ENCODE peak calls at places on chromosomes 13 and 19, in nine cellular contexts. One of them, this sample, is unnamed.

GRCh38 chr19:35585844-35586243 is at the start of gene PMIS2:
- DNase-seq in foreskin keratinocyte: no peak
- DNase-seq in H9: peak
- DNase-seq in brain microvascular endothelial cell: no peak
- DNase-seq in fibroblast of villous mesenchyme: no peak
- DNase-seq in choroid plexus epithelial cell: peak
- DNase-seq in psoas muscle: no peak
- DNase-seq in WERI-Rb-1: peak
- DNase-seq in breast epithelium: no peak
- DNase-seq in this sample: no peak

GRCh38 chr19:1254530-1255185 is 6.3 kb downstream of the MIDN start:
- DNase-seq in WERI-Rb-1: no peak
- DNase-seq in brain microvascular endothelial cell: no peak
- DNase-seq in breast epithelium: no peak
- DNase-seq in psoas muscle: no peak
- DNase-seq in H9: no peak
- DNase-seq in choroid plexus epithelial cell: no peak
- DNase-seq in fibroblast of villous mesenchyme: no peak
- DNase-seq in foreskin keratinocyte: no peak
- DNase-seq in this sample: no peak

GRCh38 chr13:23695711-23696512 is 125.7 kb downstream of the TNFRSF19 start:
- DNase-seq in fibroblast of villous mesenchyme: no peak
- DNase-seq in brain microvascular endothelial cell: no peak
- DNase-seq in H9: peak
- DNase-seq in foreskin keratinocyte: no peak
- DNase-seq in breast epithelium: no peak
- DNase-seq in psoas muscle: peak
- DNase-seq in WERI-Rb-1: peak
- DNase-seq in choroid plexus epithelial cell: no peak
- DNase-seq in this sample: peak

GRCh38 chr13:109802936-109803335 is 16.6 kb upstream of the IRS2 start:
- DNase-seq in breast epithelium: no peak
- DNase-seq in WERI-Rb-1: no peak
- DNase-seq in foreskin keratinocyte: no peak
- DNase-seq in brain microvascular endothelial cell: no peak
- DNase-seq in fibroblast of villous mesenchyme: no peak
- DNase-seq in choroid plexus epithelial cell: no peak
- DNase-seq in H9: no peak
- DNase-seq in psoas muscle: no peak
- DNase-seq in this sample: no peak

GRCh38 chr13:33453911-33454310 is 168.4 kb upstream of the STARD13 start:
- DNase-seq in psoas muscle: no peak
- DNase-seq in WERI-Rb-1: no peak
- DNase-seq in H9: no peak
- DNase-seq in choroid plexus epithelial cell: peak
- DNase-seq in brain microvascular endothelial cell: peak
- DNase-seq in breast epithelium: no peak
- DNase-seq in fibroblast of villous mesenchyme: no peak
- DNase-seq in foreskin keratinocyte: no peak
- DNase-seq in this sample: no peak

GRCh38 chr13:99350191-99350590 is 43.0 kb upstream of the GPR183 start:
- DNase-seq in fibroblast of villous mesenchyme: no peak
- DNase-seq in H9: no peak
- DNase-seq in brain microvascular endothelial cell: no peak
- DNase-seq in WERI-Rb-1: peak
- DNase-seq in psoas muscle: no peak
- DNase-seq in choroid plexus epithelial cell: no peak
- DNase-seq in foreskin keratinocyte: no peak
- DNase-seq in breast epithelium: no peak
- DNase-seq in this sample: no peak

GRCh38 chr19:14699641-14700040 is 9.8 kb downstream of the ZNF333 start:
- DNase-seq in fibroblast of villous mesenchyme: no peak
- DNase-seq in WERI-Rb-1: no peak
- DNase-seq in H9: no peak
- DNase-seq in psoas muscle: no peak
- DNase-seq in breast epithelium: no peak
- DNase-seq in brain microvascular endothelial cell: no peak
- DNase-seq in choroid plexus epithelial cell: no peak
- DNase-seq in foreskin keratinocyte: no peak
- DNase-seq in this sample: no peak

GRCh38 chr19:4328243-4328990 is 10.2 kb downstream of the STAP2 start:
- DNase-seq in H9: peak
- DNase-seq in WERI-Rb-1: peak
- DNase-seq in breast epithelium: peak
- DNase-seq in choroid plexus epithelial cell: peak
- DNase-seq in fibroblast of villous mesenchyme: peak
- DNase-seq in foreskin keratinocyte: peak
- DNase-seq in psoas muscle: peak
- DNase-seq in brain microvascular endothelial cell: peak
- DNase-seq in this sample: peak

GRCh38 chr13:77325371-77325941 is 1.4 kb downstream of the MYCBP2 start:
- DNase-seq in foreskin keratinocyte: peak
- DNase-seq in psoas muscle: no peak
- DNase-seq in brain microvascular endothelial cell: no peak
- DNase-seq in H9: no peak
- DNase-seq in WERI-Rb-1: no peak
- DNase-seq in breast epithelium: no peak
- DNase-seq in choroid plexus epithelial cell: peak
- DNase-seq in fibroblast of villous mesenchyme: peak
- DNase-seq in this sample: no peak

GRCh38 chr19:4378886-4379285 is 21.5 kb downstream of the SH3GL1 start:
- DNase-seq in foreskin keratinocyte: no peak
- DNase-seq in choroid plexus epithelial cell: no peak
- DNase-seq in fibroblast of villous mesenchyme: no peak
- DNase-seq in brain microvascular endothelial cell: no peak
- DNase-seq in psoas muscle: peak
- DNase-seq in breast epithelium: no peak
- DNase-seq in WERI-Rb-1: no peak
- DNase-seq in H9: no peak
- DNase-seq in this sample: no peak

GRCh38 chr13:40458283-40459031 is 208.0 kb downstream of the FOXO1 start:
- DNase-seq in fibroblast of villous mesenchyme: no peak
- DNase-seq in psoas muscle: no peak
- DNase-seq in brain microvascular endothelial cell: no peak
- DNase-seq in foreskin keratinocyte: no peak
- DNase-seq in H9: no peak
- DNase-seq in WERI-Rb-1: no peak
- DNase-seq in breast epithelium: no peak
- DNase-seq in choroid plexus epithelial cell: no peak
- DNase-seq in this sample: no peak

GRCh38 chr13:67308004-67308772 is 78.1 kb upstream of the PCDH9 start:
- DNase-seq in breast epithelium: no peak
- DNase-seq in foreskin keratinocyte: peak
- DNase-seq in choroid plexus epithelial cell: peak
- DNase-seq in brain microvascular endothelial cell: no peak
- DNase-seq in fibroblast of villous mesenchyme: no peak
- DNase-seq in H9: no peak
- DNase-seq in psoas muscle: no peak
- DNase-seq in WERI-Rb-1: no peak
- DNase-seq in this sample: no peak

GRCh38 chr19:18208098-18208951 is 4.5 kb upstream of the RAB3A start:
- DNase-seq in psoas muscle: peak
- DNase-seq in breast epithelium: no peak
- DNase-seq in WERI-Rb-1: peak
- DNase-seq in H9: peak
- DNase-seq in fibroblast of villous mesenchyme: peak
- DNase-seq in choroid plexus epithelial cell: peak
- DNase-seq in foreskin keratinocyte: no peak
- DNase-seq in brain microvascular endothelial cell: peak
- DNase-seq in this sample: peak

GRCh38 chr19:1357695-1358094 is 26.0 kb upstream of the NDUFS7 start:
- DNase-seq in brain microvascular endothelial cell: no peak
- DNase-seq in WERI-Rb-1: no peak
- DNase-seq in breast epithelium: no peak
- DNase-seq in H9: peak
- DNase-seq in foreskin keratinocyte: no peak
- DNase-seq in choroid plexus epithelial cell: no peak
- DNase-seq in psoas muscle: no peak
- DNase-seq in fibroblast of villous mesenchyme: no peak
- DNase-seq in this sample: no peak

GRCh38 chr19:55626350-55626749 is 2.0 kb upstream of the ZNF784 start:
- DNase-seq in psoas muscle: no peak
- DNase-seq in H9: no peak
- DNase-seq in foreskin keratinocyte: no peak
- DNase-seq in WERI-Rb-1: no peak
- DNase-seq in choroid plexus epithelial cell: no peak
- DNase-seq in breast epithelium: no peak
- DNase-seq in fibroblast of villous mesenchyme: no peak
- DNase-seq in brain microvascular endothelial cell: no peak
- DNase-seq in this sample: no peak

GRCh38 chr19:38337360-38337653 is 1.7 kb downstream of the CATSPERG start:
- DNase-seq in fibroblast of villous mesenchyme: no peak
- DNase-seq in H9: no peak
- DNase-seq in psoas muscle: no peak
- DNase-seq in foreskin keratinocyte: no peak
- DNase-seq in breast epithelium: no peak
- DNase-seq in WERI-Rb-1: no peak
- DNase-seq in choroid plexus epithelial cell: no peak
- DNase-seq in brain microvascular endothelial cell: no peak
- DNase-seq in this sample: no peak

GRCh38 chr13:60627071-60627686 is 230.2 kb downstream of the TDRD3 start:
- DNase-seq in psoas muscle: no peak
- DNase-seq in foreskin keratinocyte: no peak
- DNase-seq in choroid plexus epithelial cell: peak
- DNase-seq in fibroblast of villous mesenchyme: peak
- DNase-seq in brain microvascular endothelial cell: peak
- DNase-seq in WERI-Rb-1: peak
- DNase-seq in breast epithelium: no peak
- DNase-seq in H9: peak
- DNase-seq in this sample: no peak

GRCh38 chr13:75993823-75994222 is 357.7 kb downstream of the LMO7 start:
- DNase-seq in WERI-Rb-1: no peak
- DNase-seq in breast epithelium: no peak
- DNase-seq in foreskin keratinocyte: no peak
- DNase-seq in brain microvascular endothelial cell: no peak
- DNase-seq in psoas muscle: no peak
- DNase-seq in choroid plexus epithelial cell: no peak
- DNase-seq in fibroblast of villous mesenchyme: peak
- DNase-seq in H9: no peak
- DNase-seq in this sample: no peak

GRCh38 chr19:10219678-10220077 is 11.5 kb downstream of the S1PR2 start:
- DNase-seq in choroid plexus epithelial cell: peak
- DNase-seq in fibroblast of villous mesenchyme: peak
- DNase-seq in foreskin keratinocyte: no peak
- DNase-seq in WERI-Rb-1: no peak
- DNase-seq in brain microvascular endothelial cell: peak
- DNase-seq in H9: peak
- DNase-seq in breast epithelium: no peak
- DNase-seq in psoas muscle: no peak
- DNase-seq in this sample: no peak

GRCh38 chr19:45730389-45731288 is at the start of gene FBXO46:
- DNase-seq in fibroblast of villous mesenchyme: peak
- DNase-seq in WERI-Rb-1: peak
- DNase-seq in foreskin keratinocyte: peak
- DNase-seq in choroid plexus epithelial cell: peak
- DNase-seq in psoas muscle: peak
- DNase-seq in H9: peak
- DNase-seq in breast epithelium: peak
- DNase-seq in brain microvascular endothelial cell: peak
- DNase-seq in this sample: peak
- TF ChIP-seq CTCF in fibroblast of villous mesenchyme: peak
- TF ChIP-seq CTCF in WERI-Rb-1: no peak
- TF ChIP-seq CTCF in foreskin keratinocyte: peak
- TF ChIP-seq CTCF in choroid plexus epithelial cell: peak
- TF ChIP-seq CTCF in psoas muscle: no peak
- TF ChIP-seq CTCF in H9: peak
- TF ChIP-seq CTCF in breast epithelium: no peak
- TF ChIP-seq CTCF in brain microvascular endothelial cell: peak
- TF ChIP-seq CTCF in this sample: no peak

GRCh38 chr13:78806457-78806856 is 147.5 kb upstream of the OBI1 start:
- DNase-seq in H9: no peak
- DNase-seq in breast epithelium: no peak
- DNase-seq in choroid plexus epithelial cell: no peak
- DNase-seq in foreskin keratinocyte: no peak
- DNase-seq in psoas muscle: no peak
- DNase-seq in WERI-Rb-1: no peak
- DNase-seq in brain microvascular endothelial cell: no peak
- DNase-seq in fibroblast of villous mesenchyme: no peak
- DNase-seq in this sample: no peak
- TF ChIP-seq CTCF in H9: peak
- TF ChIP-seq CTCF in breast epithelium: no peak
- TF ChIP-seq CTCF in choroid plexus epithelial cell: peak
- TF ChIP-seq CTCF in foreskin keratinocyte: peak
- TF ChIP-seq CTCF in psoas muscle: no peak
- TF ChIP-seq CTCF in WERI-Rb-1: no peak
- TF ChIP-seq CTCF in brain microvascular endothelial cell: peak
- TF ChIP-seq CTCF in fibroblast of villous mesenchyme: peak
- TF ChIP-seq CTCF in this sample: no peak

DNA sequence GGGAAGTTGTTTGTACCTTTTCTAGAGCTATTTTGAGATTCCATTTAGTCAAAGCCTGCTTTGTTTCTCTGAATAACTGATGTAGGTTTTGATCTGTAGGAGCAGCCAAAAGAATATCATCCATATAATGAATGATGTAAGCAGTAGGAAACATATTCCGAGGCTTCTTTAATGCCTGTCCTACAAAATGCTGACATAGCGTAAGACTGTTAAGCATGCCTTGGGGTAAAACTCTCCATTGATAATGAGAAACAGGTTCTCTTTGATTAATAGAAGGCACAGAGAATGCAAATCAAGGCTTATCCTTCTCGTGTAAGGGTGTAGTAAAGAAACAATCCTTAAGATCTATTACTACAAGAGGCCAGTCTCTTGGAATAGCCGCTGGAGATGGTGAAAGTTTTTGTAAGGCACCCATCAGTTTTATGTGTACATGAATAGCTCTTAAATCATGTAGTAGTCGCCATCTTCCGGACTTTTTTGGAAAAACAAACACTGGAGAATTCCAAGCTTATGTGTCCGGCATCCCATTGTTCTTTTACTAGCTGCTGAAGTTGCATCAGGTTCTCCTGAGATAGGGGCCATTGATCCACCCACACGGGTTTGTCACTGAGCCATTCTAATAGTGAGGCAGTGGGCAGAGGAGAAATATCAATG is 13.5 kb downstream of the FPR3 start:
- DNase-seq in brain microvascular endothelial cell: no peak
- DNase-seq in H9: no peak
- DNase-seq in fibroblast of villous mesenchyme: peak
- DNase-seq in choroid plexus epithelial cell: peak
- DNase-seq in psoas muscle: no peak
- DNase-seq in breast epithelium: no peak
- DNase-seq in WERI-Rb-1: no peak
- DNase-seq in foreskin keratinocyte: no peak
- DNase-seq in this sample: no peak
- TF ChIP-seq CTCF in brain microvascular endothelial cell: no peak
- TF ChIP-seq CTCF in H9: no peak
- TF ChIP-seq CTCF in fibroblast of villous mesenchyme: peak
- TF ChIP-seq CTCF in choroid plexus epithelial cell: peak
- TF ChIP-seq CTCF in psoas muscle: no peak
- TF ChIP-seq CTCF in breast epithelium: no peak
- TF ChIP-seq CTCF in WERI-Rb-1: no peak
- TF ChIP-seq CTCF in foreskin keratinocyte: peak
- TF ChIP-seq CTCF in this sample: no peak

DNA sequence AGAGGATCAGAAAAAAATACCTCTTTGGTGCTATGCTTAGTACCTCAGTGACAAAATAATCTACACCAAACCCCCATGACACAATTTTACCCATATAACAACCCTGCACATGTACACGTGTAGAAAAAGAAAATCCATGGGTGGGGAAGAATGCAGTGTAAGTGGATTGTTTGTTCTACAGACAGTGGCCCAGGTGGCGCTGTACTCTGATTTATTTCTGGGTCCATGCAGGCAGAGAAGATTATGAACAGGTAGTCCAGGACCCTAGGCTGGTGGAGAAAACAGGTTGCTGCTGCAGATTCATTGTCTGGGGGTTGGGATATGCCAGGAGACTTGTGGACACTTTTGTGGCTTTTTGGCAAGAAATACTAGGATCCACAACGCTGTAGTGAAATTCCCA is 9.1 kb downstream of the ZNF100 start:
- DNase-seq in fibroblast of villous mesenchyme: no peak
- DNase-seq in choroid plexus epithelial cell: no peak
- DNase-seq in breast epithelium: no peak
- DNase-seq in WERI-Rb-1: no peak
- DNase-seq in brain microvascular endothelial cell: no peak
- DNase-seq in psoas muscle: no peak
- DNase-seq in H9: no peak
- DNase-seq in foreskin keratinocyte: no peak
- DNase-seq in this sample: no peak
- TF ChIP-seq CTCF in fibroblast of villous mesenchyme: no peak
- TF ChIP-seq CTCF in choroid plexus epithelial cell: no peak
- TF ChIP-seq CTCF in breast epithelium: no peak
- TF ChIP-seq CTCF in WERI-Rb-1: peak
- TF ChIP-seq CTCF in brain microvascular endothelial cell: no peak
- TF ChIP-seq CTCF in psoas muscle: no peak
- TF ChIP-seq CTCF in H9: no peak
- TF ChIP-seq CTCF in foreskin keratinocyte: no peak
- TF ChIP-seq CTCF in this sample: no peak